ENCODE peak calls at places on chromosomes 12 and 14, in ten cellular contexts. W, F, O, L, E, C, G, P, Q and Y are unnamed samples. For H3K4me1, the result is how much of the 10 kb centered on the place peaks cover.

GRCh38 chr14:81478446-81478845 is 55.2 kb downstream of the SEL1L start:
- DNase-seq in W (no peak), F (no peak), O (no peak), L (no peak), E (no peak), C (no peak), G (no peak), P (no peak), Q (no peak), Y (no peak)

GRCh38 chr12:3304436-3305135 is 186.4 kb upstream of the PRMT8 start:
- DNase-seq in W (peak), F (no peak), O (no peak), L (peak), E (no peak), C (peak), G (no peak), P (peak), Q (peak), Y (no peak)

GRCh38 chr14:58677996-58678395 is 40.2 kb downstream of the DACT1 start:
- DNase-seq in W (peak), F (no peak), O (peak), L (no peak), E (no peak), C (no peak), G (no peak), P (no peak), Q (no peak), Y (no peak)

GRCh38 chr12:130281157-130281799 is 56.4 kb upstream of the PIWIL1 start:
- DNase-seq in W (peak), F (peak), O (peak), L (no peak), E (peak), C (no peak), G (peak), P (peak), Q (no peak), Y (no peak)

GRCh38 chr12:122423258-122424165 is 1.0 kb upstream of the CLIP1 start:
- DNase-seq in W (peak), F (peak), O (peak), L (peak), E (peak), C (peak), G (peak), P (peak), Q (peak), Y (peak)

GRCh38 chr12:52913424-52913821 is 8.5 kb upstream of the KRT8 start:
- DNase-seq in W (no peak), F (no peak), O (no peak), L (no peak), E (no peak), C (no peak), G (no peak), P (peak), Q (no peak), Y (no peak)

GRCh38 chr14:61438860-61439765 is 117.7 kb downstream of the PRKCH start:
- DNase-seq in W (peak), F (no peak), O (peak), L (no peak), E (no peak), C (peak), G (peak), P (peak), Q (peak), Y (no peak)

GRCh38 chr14:104768437-104769323 is 15.7 kb downstream of the SIVA1 start:
- DNase-seq in W (peak), F (peak), O (peak), L (peak), E (peak), C (peak), G (peak), P (peak), Q (peak), Y (peak)

GRCh38 chr14:85336817-85337216 is 193.1 kb upstream of the FLRT2 start:
- DNase-seq in W (peak), F (no peak), O (no peak), L (no peak), E (no peak), C (no peak), G (no peak), P (no peak), Q (no peak), Y (no peak)

GRCh38 chr12:31342314-31342713 is 16.4 kb upstream of the SINHCAF start:
- DNase-seq in W (no peak), F (no peak), O (no peak), L (no peak), E (no peak), C (no peak), G (no peak), P (no peak), Q (no peak), Y (no peak)

GRCh38 chr14:93084402-93084801 is 31.3 kb downstream of the ITPK1 start:
- DNase-seq in W (no peak), F (no peak), O (no peak), L (no peak), E (no peak), C (no peak), G (no peak), P (no peak), Q (no peak), Y (no peak)

GRCh38 chr14:86072134-86072894 is 542.4 kb downstream of the FLRT2 start:
- DNase-seq in W (no peak), F (no peak), O (no peak), L (no peak), E (no peak), C (no peak), G (no peak), P (no peak), Q (no peak), Y (no peak)

GRCh38 chr12:56545023-56545604 is 23.5 kb downstream of the RBMS2 start:
- DNase-seq in W (no peak), F (no peak), O (no peak), L (no peak), E (no peak), C (no peak), G (no peak), P (no peak), Q (no peak), Y (no peak)

GRCh38 chr12:4449862-4450222 is 4.2 kb upstream of the FGF6 start:
- DNase-seq in W (no peak), F (no peak), O (no peak), L (no peak), E (no peak), C (peak), G (no peak), P (no peak), Q (no peak), Y (peak)

GRCh38 chr14:52900731-52901130 is 50.1 kb downstream of the FERMT2 start:
- DNase-seq in W (no peak), F (no peak), O (peak), L (no peak), E (no peak), C (peak), G (no peak), P (no peak), Q (no peak), Y (no peak)

GRCh38 chr12:131471271-131471905 is 239.5 kb upstream of the SFSWAP start:
- DNase-seq in W (no peak), F (no peak), O (no peak), L (no peak), E (no peak), C (no peak), G (no peak), P (no peak), Q (no peak), Y (no peak)

GRCh38 chr12:57840701-57841100 is 5.8 kb downstream of the CTDSP2 start:
- DNase-seq in W (peak), F (peak), O (no peak), L (no peak), E (no peak), C (peak), G (no peak), P (peak), Q (peak), Y (no peak)

GRCh38 chr12:131950182-131950913 is 606 bp downstream of the EP400 start:
- DNase-seq in W (peak), F (peak), O (peak), L (no peak), E (no peak), C (peak), G (peak), P (peak), Q (no peak), Y (peak)

GRCh38 chr14:92578511-92578910 is 64.9 kb downstream of the RIN3 start:
- DNase-seq in W (peak), F (no peak), O (no peak), L (no peak), E (no peak), C (peak), G (no peak), P (no peak), Q (peak), Y (no peak)

GRCh38 chr12:52041695-52042123 is 9.5 kb upstream of the NR4A1 start:
- DNase-seq in W (peak), F (no peak), O (no peak), L (no peak), E (no peak), C (peak), G (peak), P (peak), Q (peak), Y (peak)

GRCh38 chr12:76144253-76144564 is 59.7 kb upstream of the NAP1L1 start:
- DNase-seq in W (peak), F (peak), O (no peak), L (no peak), E (no peak), C (no peak), G (no peak), P (peak), Q (peak), Y (no peak)

GRCh38 chr14:53128303-53128702 is 24.8 kb downstream of the DDHD1 start:
- DNase-seq in W (no peak), F (no peak), O (no peak), L (no peak), E (no peak), C (no peak), G (no peak), P (no peak), Q (no peak), Y (peak)

GRCh38 chr12:76863811-76864210 is 15.0 kb downstream of the CSRP2 start:
- DNase-seq in W (peak), F (no peak), O (no peak), L (no peak), E (no peak), C (no peak), G (no peak), P (no peak), Q (peak), Y (no peak)

GRCh38 chr12:106179086-106179485 is 40.3 kb upstream of the NUAK1 start:
- DNase-seq in W (no peak), F (no peak), O (peak), L (no peak), E (no peak), C (no peak), G (no peak), P (peak), Q (no peak), Y (no peak)

GRCh38 chr12:77273898-77274297 is 208.5 kb upstream of the E2F7 start:
- DNase-seq in W (no peak), F (no peak), O (no peak), L (no peak), E (no peak), C (no peak), G (no peak), P (no peak), Q (no peak), Y (no peak)

GRCh38 chr12:98002887-98003493 is 512.4 kb upstream of the TMPO start:
- DNase-seq in W (peak), F (peak), O (peak), L (peak), E (peak), C (peak), G (peak), P (peak), Q (peak), Y (peak)

GRCh38 chr14:80387563-80387981 is 176.3 kb upstream of the DIO2 start:
- DNase-seq in W (no peak), F (no peak), O (peak), L (no peak), E (no peak), C (no peak), G (no peak), P (no peak), Q (no peak), Y (no peak)

GRCh38 chr12:57575771-57576612 is 15.0 kb upstream of the PIP4K2C start:
- DNase-seq in W (no peak), F (no peak), O (no peak), L (no peak), E (no peak), C (no peak), G (no peak), P (peak), Q (no peak), Y (no peak)

GRCh38 chr14:60805881-60806569 is 71.5 kb downstream of the MNAT1 start:
- DNase-seq in W (peak), F (no peak), O (peak), L (no peak), E (no peak), C (peak), G (no peak), P (no peak), Q (peak), Y (no peak)

GRCh38 chr12:114302117-114302516 is 103.8 kb downstream of the TBX5 start:
- DNase-seq in W (no peak), F (no peak), O (no peak), L (no peak), E (no peak), C (no peak), G (peak), P (no peak), Q (no peak), Y (no peak)

GRCh38 chr14:100147181-100147631 is 12.2 kb downstream of the DEGS2 start:
- DNase-seq in W (no peak), F (peak), O (no peak), L (no peak), E (no peak), C (no peak), G (no peak), P (no peak), Q (no peak), Y (peak)

GRCh38 chr12:6426882-6427671 is 17.7 kb upstream of the CD27 start:
- DNase-seq in W (no peak), F (no peak), O (no peak), L (no peak), E (no peak), C (no peak), G (no peak), P (no peak), Q (no peak), Y (peak)

GRCh38 chr14:68384881-68385280 is 408.0 kb downstream of the ZFP36L1 start:
- DNase-seq in W (peak), F (no peak), O (no peak), L (no peak), E (no peak), C (no peak), G (no peak), P (no peak), Q (no peak), Y (no peak)

GRCh38 chr14:105532735-105533141 is 6.4 kb downstream of the TMEM121 start:
- DNase-seq in W (peak), F (peak), O (peak), L (no peak), E (no peak), C (no peak), G (peak), P (peak), Q (no peak), Y (peak)

GRCh38 chr14:101781240-101782061 is 19.9 kb downstream of the PPP2R5C start:
- DNase-seq in W (peak), F (peak), O (no peak), L (no peak), E (peak), C (peak), G (peak), P (no peak), Q (no peak), Y (no peak)

GRCh38 chr12:111505601-111506036 is 93.5 kb downstream of the ATXN2 start:
- DNase-seq in W (peak), F (no peak), O (no peak), L (no peak), E (no peak), C (peak), G (no peak), P (no peak), Q (no peak), Y (no peak)

GRCh38 chr12:57218030-57218853 is 1.6 kb downstream of the NXPH4 start:
- DNase-seq in W (peak), F (peak), O (no peak), L (no peak), E (peak), C (no peak), G (no peak), P (no peak), Q (peak), Y (no peak)

GRCh38 chr12:98417303-98417702 is 98.1 kb upstream of the TMPO start:
- DNase-seq in W (peak), F (no peak), O (no peak), L (no peak), E (no peak), C (no peak), G (no peak), P (no peak), Q (no peak), Y (no peak)

GRCh38 chr12:124786065-124786964 is 77.3 kb downstream of the SCARB1 start:
- DNase-seq in W (no peak), F (peak), O (peak), L (no peak), E (peak), C (peak), G (peak), P (peak), Q (peak), Y (no peak)

GRCh38 chr14:65910108-65910507 is 497.6 kb downstream of the FUT8 start:
- DNase-seq in W (peak), F (no peak), O (no peak), L (no peak), E (no peak), C (peak), G (no peak), P (peak), Q (peak), Y (no peak)

GRCh38 chr14:65915125-65915524 is 502.6 kb downstream of the FUT8 start:
- DNase-seq in W (no peak), F (no peak), O (no peak), L (no peak), E (no peak), C (no peak), G (no peak), P (no peak), Q (no peak), Y (no peak)

DNA sequence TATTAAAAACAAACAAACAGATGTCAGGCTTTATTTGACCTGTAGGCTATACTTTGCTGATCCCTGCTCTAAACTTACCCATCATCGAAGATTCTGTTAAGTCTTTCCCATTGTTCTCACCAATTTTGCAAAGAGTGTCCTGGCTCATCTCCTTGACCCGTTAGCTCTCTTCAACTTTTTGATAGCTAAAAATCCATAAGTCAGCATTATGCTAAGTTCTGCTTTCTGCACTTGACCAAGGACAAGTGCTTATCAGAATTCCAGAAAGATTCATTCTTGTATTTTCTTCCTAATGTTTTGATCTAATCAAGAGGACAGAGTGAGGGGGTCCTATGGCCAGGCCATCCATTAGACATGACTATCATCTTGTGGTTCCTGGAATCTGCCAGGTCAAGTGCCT is 503.5 kb downstream of the FUT8 start:
- DNase-seq in W (no peak), F (no peak), O (no peak), L (no peak), E (no peak), C (no peak), G (no peak), P (no peak), Q (no peak), Y (no peak)
- H2AFZ ChIP-seq in W (no peak), F (no peak), O (no peak), L (no peak), E (no peak), C (no peak), G (no peak), P (no peak), Q (no peak), Y (no peak)

DNA sequence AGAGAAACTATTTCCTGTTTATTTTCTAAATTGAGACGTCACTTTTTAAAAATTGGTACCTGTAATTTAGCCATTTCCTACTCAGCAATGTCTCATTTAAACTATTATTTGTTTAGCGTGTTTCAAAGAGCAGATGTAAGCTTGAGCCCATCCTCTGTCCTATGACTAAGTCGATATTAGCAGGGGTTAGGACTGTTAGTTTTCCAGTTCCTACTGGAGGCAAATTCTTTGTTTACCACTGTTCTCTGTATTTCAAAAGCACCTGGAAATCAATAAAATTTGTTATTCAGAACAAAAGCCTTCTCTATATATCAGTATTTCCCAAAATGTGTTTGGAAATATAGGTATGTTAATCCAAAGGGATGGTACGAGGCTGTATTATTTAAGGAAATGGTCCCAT is 42.4 kb downstream of the MDM2 start:
- DNase-seq in W (no peak), F (no peak), O (no peak), L (no peak), E (no peak), C (no peak), G (no peak), P (no peak), Q (no peak), Y (no peak)
- H3K4me3 ChIP-seq in W (no peak), F (no peak), O (no peak), L (no peak), E (no peak), C (no peak), G (no peak), P (no peak), Q (no peak), Y (no peak)

DNA sequence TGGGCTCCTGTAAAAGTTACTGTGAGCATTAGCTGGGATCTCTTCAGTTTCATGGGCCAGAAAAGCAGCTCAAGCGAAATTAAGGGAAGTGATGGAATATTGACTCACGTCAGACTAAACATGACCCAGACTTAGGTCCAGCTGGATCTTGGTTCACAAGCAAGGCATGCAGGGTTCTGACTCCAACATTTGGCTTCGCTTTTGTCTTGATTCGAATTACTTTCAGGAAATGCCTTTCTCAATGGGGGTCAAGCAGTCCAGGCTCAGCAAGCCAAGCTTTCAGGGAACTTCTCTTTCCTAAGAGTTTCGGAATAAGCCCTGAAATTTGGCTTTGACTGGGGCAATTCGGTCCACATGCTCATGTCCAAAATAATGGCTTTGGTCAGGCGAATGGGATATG is 678.7 kb upstream of the TMEM132C start:
- DNase-seq in W (peak), F (no peak), O (no peak), L (no peak), E (no peak), C (peak), G (peak), P (no peak), Q (peak), Y (no peak)
- H3K4me1 ChIP-seq in W (under half), F (under half), O (under half), L (under half), E (under half), C (under half), G (under half), P (under half), Q (under half), Y (under half)

GRCh38 chr14:73467377-73467776 is 9.0 kb upstream of the NUMB start:
- DNase-seq in W (peak), F (no peak), O (peak), L (no peak), E (no peak), C (no peak), G (no peak), P (no peak), Q (peak), Y (no peak)
- H2AFZ ChIP-seq in W (peak), F (no peak), O (no peak), L (no peak), E (peak), C (no peak), G (peak), P (no peak), Q (peak), Y (no peak)

DNA sequence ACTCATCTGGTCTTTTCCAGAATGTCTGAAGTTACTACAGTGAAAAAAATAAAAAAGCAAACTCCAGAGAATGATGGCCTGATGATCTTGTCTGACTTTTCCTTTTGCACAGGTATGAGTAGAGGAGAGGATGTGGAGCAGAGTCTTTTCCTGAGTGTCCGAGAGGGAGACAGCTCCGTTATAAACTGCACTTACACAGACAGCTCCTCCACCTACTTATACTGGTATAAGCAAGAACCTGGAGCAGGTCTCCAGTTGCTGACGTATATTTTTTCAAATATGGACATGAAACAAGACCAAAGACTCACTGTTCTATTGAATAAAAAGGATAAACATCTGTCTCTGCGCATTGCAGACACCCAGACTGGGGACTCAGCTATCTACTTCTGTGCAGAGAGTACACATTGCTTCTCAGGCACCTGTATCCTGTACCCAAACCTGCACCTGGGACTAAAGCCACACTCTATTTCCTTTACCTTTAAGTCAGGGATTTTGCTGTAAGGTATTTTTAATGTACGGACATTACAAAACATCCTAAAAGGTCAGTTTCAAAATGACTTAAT is 75.8 kb upstream of the OR4E1 start:
- DNase-seq in W (no peak), F (no peak), O (no peak), L (no peak), E (no peak), C (no peak), G (no peak), P (no peak), Q (no peak), Y (no peak)
- H3K4me3 ChIP-seq in W (no peak), F (no peak), O (no peak), L (no peak), E (no peak), C (no peak), G (no peak), P (no peak), Q (no peak), Y (no peak)